ENCODE peak calls at places on chromosomes 7 and 10, in five cellular contexts. One of them, this sample, is unnamed.

GRCh38 chr7:23679898-23680416 is at the start of gene FAM221A:
- DNase-seq in A549: peak
- DNase-seq in ovary: peak
- DNase-seq in transverse colon: peak
- DNase-seq in body of pancreas: peak
- DNase-seq in this sample: peak

GRCh38 chr7:41416208-41416595 is 286.7 kb downstream of the INHBA start:
- DNase-seq in A549: no peak
- DNase-seq in ovary: no peak
- DNase-seq in transverse colon: no peak
- DNase-seq in body of pancreas: no peak
- DNase-seq in this sample: no peak

GRCh38 chr7:154869436-154869835 is 133.5 kb downstream of the PAXIP1 start:
- DNase-seq in A549: no peak
- DNase-seq in ovary: no peak
- DNase-seq in transverse colon: no peak
- DNase-seq in body of pancreas: no peak
- DNase-seq in this sample: no peak

GRCh38 chr7:131145026-131145425 is 182.7 kb upstream of the MKLN1 start:
- DNase-seq in A549: peak
- DNase-seq in ovary: no peak
- DNase-seq in transverse colon: no peak
- DNase-seq in body of pancreas: no peak
- DNase-seq in this sample: no peak

GRCh38 chr7:42639930-42640329 is 271.9 kb downstream of the C7orf25 start:
- DNase-seq in A549: no peak
- DNase-seq in ovary: no peak
- DNase-seq in transverse colon: no peak
- DNase-seq in body of pancreas: no peak
- DNase-seq in this sample: no peak

GRCh38 chr7:46930336-46930735 is 651.6 kb downstream of the TNS3 start:
- DNase-seq in A549: peak
- DNase-seq in ovary: no peak
- DNase-seq in transverse colon: no peak
- DNase-seq in body of pancreas: no peak
- DNase-seq in this sample: no peak

GRCh38 chr10:13118784-13119133 is 18.8 kb downstream of the OPTN start:
- DNase-seq in A549: no peak
- DNase-seq in ovary: no peak
- DNase-seq in transverse colon: no peak
- DNase-seq in body of pancreas: no peak
- DNase-seq in this sample: no peak

GRCh38 chr10:108521827-108522503 is 1357.5 kb upstream of the SORCS1 start:
- DNase-seq in A549: no peak
- DNase-seq in ovary: no peak
- DNase-seq in transverse colon: no peak
- DNase-seq in body of pancreas: peak
- DNase-seq in this sample: no peak

GRCh38 chr7:120005720-120006119 is 267.3 kb upstream of the KCND2 start:
- DNase-seq in A549: no peak
- DNase-seq in ovary: no peak
- DNase-seq in transverse colon: no peak
- DNase-seq in body of pancreas: no peak
- DNase-seq in this sample: no peak

GRCh38 chr10:126049741-126050140 is 153.4 kb downstream of the FANK1 start:
- DNase-seq in A549: no peak
- DNase-seq in ovary: no peak
- DNase-seq in transverse colon: no peak
- DNase-seq in body of pancreas: no peak
- DNase-seq in this sample: no peak
- H3K27ac ChIP-seq in A549: no peak
- H3K27ac ChIP-seq in ovary: no peak
- H3K27ac ChIP-seq in transverse colon: no peak
- H3K27ac ChIP-seq in body of pancreas: no peak
- H3K27ac ChIP-seq in this sample: no peak

GRCh38 chr10:94545277-94546057 is at the start of gene HELLS:
- DNase-seq in A549: peak
- DNase-seq in ovary: peak
- DNase-seq in transverse colon: peak
- DNase-seq in body of pancreas: peak
- DNase-seq in this sample: peak
- TF ChIP-seq POLR2A in A549: peak
- TF ChIP-seq POLR2A in ovary: no peak
- TF ChIP-seq POLR2A in transverse colon: no peak
- TF ChIP-seq POLR2A in body of pancreas: peak
- TF ChIP-seq POLR2A in this sample: no peak

DNA sequence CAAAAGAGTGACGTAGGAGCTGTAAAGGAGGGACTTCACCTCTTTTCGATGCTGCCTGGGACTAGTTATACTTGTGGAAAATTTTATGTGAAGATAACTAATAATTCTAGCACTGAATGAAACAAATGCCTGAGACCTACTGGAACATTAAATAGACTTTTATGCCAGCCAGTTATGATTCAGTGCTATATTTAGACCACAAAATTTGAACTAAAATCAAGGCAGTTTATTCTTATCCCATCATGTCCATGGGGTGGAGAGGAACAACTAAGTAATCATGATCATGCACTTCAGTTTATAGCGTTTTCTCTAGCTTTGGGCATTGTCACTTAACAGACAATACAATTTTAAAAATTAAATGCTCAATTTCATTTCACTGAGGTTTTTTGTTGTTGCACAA is 76.7 kb downstream of the ZEB1 start:
- DNase-seq in A549: no peak
- DNase-seq in ovary: no peak
- DNase-seq in transverse colon: no peak
- DNase-seq in body of pancreas: no peak
- DNase-seq in this sample: no peak
- H3K27ac ChIP-seq in A549: no peak
- H3K27ac ChIP-seq in ovary: no peak
- H3K27ac ChIP-seq in transverse colon: no peak
- H3K27ac ChIP-seq in body of pancreas: no peak
- H3K27ac ChIP-seq in this sample: no peak

GRCh38 chr10:52486840-52487611 is 172.9 kb downstream of the DKK1 start:
- DNase-seq in A549: peak
- DNase-seq in ovary: no peak
- DNase-seq in transverse colon: no peak
- DNase-seq in body of pancreas: no peak
- DNase-seq in this sample: no peak
- TF ChIP-seq POLR2A in A549: no peak
- TF ChIP-seq POLR2A in ovary: no peak
- TF ChIP-seq POLR2A in transverse colon: no peak
- TF ChIP-seq POLR2A in body of pancreas: no peak
- TF ChIP-seq POLR2A in this sample: no peak

GRCh38 chr10:70981936-70982335 is 93.6 kb upstream of the PCBD1 start:
- DNase-seq in A549: no peak
- DNase-seq in ovary: no peak
- DNase-seq in transverse colon: no peak
- DNase-seq in body of pancreas: no peak
- DNase-seq in this sample: no peak

GRCh38 chr10:70984986-70985719 is 96.8 kb upstream of the PCBD1 start:
- DNase-seq in A549: no peak
- DNase-seq in ovary: no peak
- DNase-seq in transverse colon: no peak
- DNase-seq in body of pancreas: no peak
- DNase-seq in this sample: no peak

GRCh38 chr10:70981171-70981836 is 92.9 kb upstream of the PCBD1 start:
- DNase-seq in A549: no peak
- DNase-seq in ovary: no peak
- DNase-seq in transverse colon: no peak
- DNase-seq in body of pancreas: no peak
- DNase-seq in this sample: no peak

GRCh38 chr10:70980687-70981086 is 92.3 kb upstream of the PCBD1 start:
- DNase-seq in A549: no peak
- DNase-seq in ovary: no peak
- DNase-seq in transverse colon: no peak
- DNase-seq in body of pancreas: no peak
- DNase-seq in this sample: no peak

DNA sequence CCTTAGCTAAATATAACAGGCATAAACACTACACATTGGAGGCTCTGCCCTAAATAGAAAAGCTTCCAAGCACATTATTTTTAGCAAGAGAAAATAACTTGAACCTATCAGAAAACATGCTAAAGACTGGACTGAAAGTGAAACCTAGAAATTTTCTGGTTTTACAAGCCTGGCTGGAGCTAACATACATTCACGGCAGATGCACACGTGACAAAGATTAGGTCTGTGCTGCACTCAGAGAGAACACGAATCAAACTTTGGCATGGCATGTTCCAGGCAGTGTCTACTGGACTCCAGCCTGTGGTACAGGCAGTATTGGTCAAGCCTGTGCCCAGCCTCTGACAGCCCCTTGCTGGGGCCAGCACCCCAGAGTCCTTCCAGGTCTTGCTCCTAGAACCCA is 94.1 kb upstream of the PCBD1 start:
- DNase-seq in A549: no peak
- DNase-seq in ovary: no peak
- DNase-seq in transverse colon: no peak
- DNase-seq in body of pancreas: no peak
- DNase-seq in this sample: no peak
- H3K27ac ChIP-seq in A549: no peak
- H3K27ac ChIP-seq in ovary: no peak
- H3K27ac ChIP-seq in transverse colon: no peak
- H3K27ac ChIP-seq in body of pancreas: no peak
- H3K27ac ChIP-seq in this sample: no peak

GRCh38 chr10:22615819-22616499 is 98.4 kb downstream of the PIP4K2A start:
- DNase-seq in A549: no peak
- DNase-seq in ovary: no peak
- DNase-seq in transverse colon: peak
- DNase-seq in body of pancreas: peak
- DNase-seq in this sample: peak
- TF ChIP-seq POLR2A in A549: no peak
- TF ChIP-seq POLR2A in ovary: no peak
- TF ChIP-seq POLR2A in transverse colon: no peak
- TF ChIP-seq POLR2A in body of pancreas: no peak
- TF ChIP-seq POLR2A in this sample: no peak

GRCh38 chr10:71860243-71861029 is 9.4 kb upstream of the PSAP start:
- DNase-seq in A549: peak
- DNase-seq in ovary: peak
- DNase-seq in transverse colon: peak
- DNase-seq in body of pancreas: peak
- DNase-seq in this sample: peak
- H3K27ac ChIP-seq in A549: peak
- H3K27ac ChIP-seq in ovary: peak
- H3K27ac ChIP-seq in transverse colon: peak
- H3K27ac ChIP-seq in body of pancreas: peak
- H3K27ac ChIP-seq in this sample: peak

DNA sequence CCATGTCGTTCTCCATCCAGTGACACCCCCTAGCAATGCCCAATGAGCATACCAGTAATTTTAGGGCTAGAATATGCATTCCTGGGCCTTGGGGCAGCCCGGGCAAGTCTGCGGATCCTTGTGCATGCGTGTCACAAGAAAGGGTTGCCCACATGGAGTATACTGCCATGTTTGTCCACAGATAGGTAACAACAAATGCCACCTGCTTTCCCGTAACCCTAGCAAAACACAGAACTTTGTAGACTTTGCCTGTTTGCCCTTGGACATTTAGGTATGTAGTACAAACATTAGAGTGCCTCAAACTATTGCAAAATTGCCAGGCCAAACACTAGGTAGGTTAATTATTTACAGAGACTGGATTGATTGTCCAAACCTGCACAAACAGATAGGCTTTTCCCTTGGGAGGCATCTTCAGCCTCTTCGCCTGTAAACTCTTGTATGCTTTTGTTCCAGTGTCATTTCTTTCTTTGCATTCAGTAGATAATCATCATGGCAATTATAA is 117.0 kb downstream of the ADCY1 start:
- DNase-seq in A549: peak
- DNase-seq in ovary: no peak
- DNase-seq in transverse colon: no peak
- DNase-seq in body of pancreas: peak
- DNase-seq in this sample: peak
- TF ChIP-seq POLR2A in A549: no peak
- TF ChIP-seq POLR2A in ovary: no peak
- TF ChIP-seq POLR2A in transverse colon: no peak
- TF ChIP-seq POLR2A in body of pancreas: peak
- TF ChIP-seq POLR2A in this sample: no peak

This sample was measured in stomach.